ENCODE peak calls at places on chromosome 6, in nine cellular contexts. V is effector CD4-positive, alpha-beta T cell; W is AG08395; E is H54; X is right atrium auricular region; C is T-helper 17 cell; M is NCI-H82; Q is WERI-Rb-1; J is AML-193. U is an unnamed sample.

GRCh38 chr6:1678201-1678600 is 68.5 kb downstream of the FOXC1 start:
- DNase-seq in V (no peak), W (no peak), E (no peak), X (no peak), C (no peak), M (no peak), Q (no peak), J (no peak), U (no peak)

GRCh38 chr6:34360556-34360955 is 31.9 kb downstream of the NUDT3 start:
- DNase-seq in V (no peak), W (peak), E (no peak), X (no peak), C (no peak), M (no peak), Q (no peak), J (no peak), U (no peak)

GRCh38 chr6:21625642-21626041 is 32.1 kb downstream of the SOX4 start:
- DNase-seq in V (no peak), W (no peak), E (no peak), X (no peak), C (no peak), M (no peak), Q (no peak), J (no peak), U (no peak)

GRCh38 chr6:34235605-34236422 is 859 bp upstream of the HMGA1 start:
- DNase-seq in V (peak), W (peak), E (peak), X (no peak), C (peak), M (peak), Q (peak), J (peak), U (peak)

GRCh38 chr6:104884867-104885517 is 25.3 kb upstream of the HACE1 start:
- DNase-seq in V (no peak), W (no peak), E (no peak), X (no peak), C (no peak), M (no peak), Q (no peak), J (no peak), U (no peak)

GRCh38 chr6:134740473-134741192 is 209.3 kb downstream of the ALDH8A1 start:
- DNase-seq in V (no peak), W (peak), E (no peak), X (no peak), C (no peak), M (no peak), Q (no peak), J (no peak), U (peak)

GRCh38 chr6:6837541-6838080 is 249.1 kb downstream of the LY86 start:
- DNase-seq in V (no peak), W (no peak), E (no peak), X (no peak), C (no peak), M (no peak), Q (no peak), J (no peak), U (no peak)

GRCh38 chr6:56370591-56371198 is 123.3 kb upstream of the COL21A1 start:
- DNase-seq in V (no peak), W (peak), E (peak), X (peak), C (no peak), M (peak), Q (no peak), J (peak), U (no peak)

GRCh38 chr6:136539967-136540366 is 10.3 kb downstream of the MAP7 start:
- DNase-seq in V (no peak), W (no peak), E (no peak), X (no peak), C (no peak), M (no peak), Q (peak), J (no peak), U (no peak)

GRCh38 chr6:102798631-102799030 is 1405.1 kb downstream of the GRIK2 start:
- DNase-seq in V (no peak), W (no peak), E (no peak), X (no peak), C (no peak), M (no peak), Q (no peak), J (no peak), U (no peak)

GRCh38 chr6:106383573-106383972 is 23.1 kb downstream of the CRYBG1 start:
- DNase-seq in V (no peak), W (no peak), E (no peak), X (no peak), C (no peak), M (no peak), Q (no peak), J (peak), U (no peak)

GRCh38 chr6:169635345-169635744 is 66.5 kb downstream of the WDR27 start:
- DNase-seq in V (no peak), W (no peak), E (no peak), X (no peak), C (no peak), M (no peak), Q (no peak), J (no peak), U (no peak)

GRCh38 chr6:4179960-4180652 is 44.7 kb upstream of the ECI2 start:
- DNase-seq in V (no peak), W (no peak), E (no peak), X (no peak), C (no peak), M (no peak), Q (no peak), J (no peak), U (no peak)

GRCh38 chr6:30882764-30883475 is 1.4 kb upstream of the DDR1 start:
- DNase-seq in V (no peak), W (no peak), E (no peak), X (peak), C (no peak), M (peak), Q (peak), J (no peak), U (peak)

GRCh38 chr6:144314562-144314961 is 29.4 kb downstream of the UTRN start:
- DNase-seq in V (no peak), W (no peak), E (no peak), X (no peak), C (no peak), M (no peak), Q (no peak), J (no peak), U (no peak)

GRCh38 chr6:16914184-16914583 is 152.9 kb upstream of the ATXN1 start:
- DNase-seq in V (no peak), W (no peak), E (no peak), X (no peak), C (no peak), M (no peak), Q (no peak), J (no peak), U (no peak)

GRCh38 chr6:53579338-53579737 is 34.4 kb upstream of the GCLC start:
- DNase-seq in V (no peak), W (no peak), E (no peak), X (no peak), C (no peak), M (no peak), Q (no peak), J (no peak), U (no peak)

GRCh38 chr6:136103763-136104311 is 146.3 kb downstream of the MTFR2 start:
- DNase-seq in V (no peak), W (peak), E (no peak), X (peak), C (no peak), M (no peak), Q (no peak), J (no peak), U (peak)

GRCh38 chr6:3389390-3390167 is 67.3 kb downstream of the SLC22A23 start:
- DNase-seq in V (no peak), W (peak), E (no peak), X (peak), C (no peak), M (no peak), Q (no peak), J (no peak), U (no peak)

GRCh38 chr6:168737481-168737880 is 296.5 kb downstream of the SMOC2 start:
- DNase-seq in V (no peak), W (no peak), E (no peak), X (no peak), C (no peak), M (no peak), Q (no peak), J (no peak), U (no peak)

GRCh38 chr6:151137441-151137984 is 102.3 kb upstream of the AKAP12 start:
- DNase-seq in V (no peak), W (no peak), E (no peak), X (no peak), C (no peak), M (no peak), Q (no peak), J (no peak), U (no peak)

GRCh38 chr6:7129360-7129759 is 21.6 kb downstream of the RREB1 start:
- DNase-seq in V (no peak), W (no peak), E (no peak), X (no peak), C (no peak), M (no peak), Q (peak), J (no peak), U (no peak)

GRCh38 chr6:14734416-14735340 is 511.2 kb upstream of the JARID2 start:
- DNase-seq in V (no peak), W (peak), E (no peak), X (no peak), C (no peak), M (no peak), Q (no peak), J (peak), U (peak)

GRCh38 chr6:134853111-134854055 is 96.5 kb downstream of the ALDH8A1 start:
- DNase-seq in V (no peak), W (peak), E (peak), X (no peak), C (no peak), M (no peak), Q (no peak), J (no peak), U (no peak)

GRCh38 chr6:132161283-132161682 is 210.1 kb upstream of the CCN2 start:
- DNase-seq in V (no peak), W (peak), E (no peak), X (no peak), C (no peak), M (peak), Q (no peak), J (no peak), U (peak)

GRCh38 chr6:111646942-111647341 is 41.3 kb upstream of the TRAF3IP2 start:
- DNase-seq in V (no peak), W (peak), E (no peak), X (no peak), C (no peak), M (no peak), Q (no peak), J (no peak), U (no peak)

GRCh38 chr6:40349092-40349491 is 238.1 kb downstream of the LRFN2 start:
- DNase-seq in V (no peak), W (no peak), E (no peak), X (peak), C (no peak), M (peak), Q (peak), J (no peak), U (no peak)

GRCh38 chr6:9659848-9660247 is 755.0 kb downstream of the TFAP2A start:
- DNase-seq in V (no peak), W (no peak), E (no peak), X (no peak), C (no peak), M (no peak), Q (no peak), J (peak), U (no peak)

GRCh38 chr6:166584046-166584679 is 2.3 kb downstream of the RAMACL start:
- DNase-seq in V (no peak), W (no peak), E (no peak), X (no peak), C (no peak), M (no peak), Q (no peak), J (no peak), U (no peak)

GRCh38 chr6:1313364-1313754 is 1.5 kb downstream of the FOXQ1 start:
- DNase-seq in V (no peak), W (no peak), E (no peak), X (no peak), C (no peak), M (no peak), Q (peak), J (no peak), U (peak)

GRCh38 chr6:136526196-136526930 is 23.9 kb downstream of the MAP7 start:
- DNase-seq in V (peak), W (peak), E (no peak), X (peak), C (no peak), M (peak), Q (peak), J (peak), U (no peak)